ENCODE peak calls at places on chromosomes 2 and 18, in seven cellular contexts. O is heart left ventricle, N is endodermal cell, A is fibroblast of lung, J is cardiac muscle cell, K is WERI-Rb-1, V is uterus. U is an unnamed sample.
A peak's percentile ranks its signal among the peaks of the same experiment; 100 is the strongest.

GRCh38 chr2:190023860-190024259 is 38.7 kb downstream of the MSTN start:
- DNase-seq in V (no peak), A (peak; percentile 31), K (no peak), N (peak; percentile 49), O (no peak), J (peak; percentile 66), U (no peak)

GRCh38 chr2:107588960-107589542 is 237.6 kb upstream of the RGPD4 start:
- DNase-seq in N (no peak), K (no peak), A (peak; percentile 44), V (no peak), O (no peak), J (no peak), U (no peak)

GRCh38 chr2:108315408-108316193 is 26.9 kb downstream of the SULT1C2 start:
- DNase-seq in V (no peak), N (no peak), A (peak; percentile 57), J (peak; percentile 18), O (no peak), K (no peak), U (no peak)

GRCh38 chr18:34297287-34297686 is 72.6 kb upstream of the NOL4 start:
- DNase-seq in N (no peak), A (no peak), O (no peak), V (no peak), J (no peak), K (no peak), U (no peak)

GRCh38 chr2:79984476-79984875 is 320.1 kb downstream of the LRRTM1 start:
- DNase-seq in A (peak; percentile 4), O (no peak), K (no peak), N (no peak), J (no peak), V (no peak), U (no peak)

GRCh38 chr18:58254873-58255511 is 211.0 kb downstream of the NEDD4L start:
- DNase-seq in V (no peak), A (no peak), K (no peak), J (no peak), O (peak; percentile 57), N (peak; percentile 83), U (no peak)

GRCh38 chr18:60053747-60054304 is 154.0 kb downstream of the PMAIP1 start:
- DNase-seq in J (peak; percentile 2), A (peak; percentile 98), V (no peak), O (no peak), N (peak; percentile 68), K (no peak), U (no peak)

GRCh38 chr2:80269806-80270205 is 34.7 kb downstream of the LRRTM1 start:
- DNase-seq in V (no peak), J (no peak), O (no peak), K (no peak), A (no peak), N (no peak), U (no peak)

GRCh38 chr2:111952871-111953497 is 54.6 kb downstream of the MERTK start:
- DNase-seq in O (no peak), V (no peak), A (no peak), J (no peak), K (no peak), N (no peak), U (no peak)

GRCh38 chr18:56388571-56388970 is 249.8 kb downstream of the TXNL1 start:
- DNase-seq in A (peak; percentile 32), V (no peak), N (no peak), J (no peak), K (no peak), O (no peak), U (no peak)

GRCh38 chr2:84925724-84926376 is 20.4 kb downstream of the TMSB10 start:
- DNase-seq in N (peak; percentile 100), K (peak; percentile 97), J (peak; percentile 96), V (peak; percentile 90), A (peak; percentile 83), O (peak; percentile 94), U (peak; percentile 93)

GRCh38 chr2:196086517-196087368 is 18.1 kb upstream of the DNAH7 start:
- DNase-seq in J (no peak), N (no peak), K (no peak), A (no peak), V (no peak), O (no peak), U (no peak)

GRCh38 chr2:159155315-159155714 is 131.2 kb downstream of the WDSUB1 start:
- DNase-seq in J (no peak), N (peak; percentile 85), K (no peak), O (no peak), V (no peak), A (no peak), U (no peak)

GRCh38 chr2:184371641-184372040 is 226.7 kb upstream of the ZNF804A start:
- DNase-seq in J (no peak), O (no peak), A (no peak), K (no peak), N (no peak), V (no peak), U (no peak)

GRCh38 chr2:9107168-9108025 is 99.2 kb upstream of the ASAP2 start:
- DNase-seq in V (no peak), J (no peak), A (no peak), O (no peak), N (no peak), K (no peak), U (no peak)

GRCh38 chr2:190881480-190882326 is 1.1 kb downstream of the GLS start:
- DNase-seq in J (peak; percentile 75), O (peak; percentile 71), N (peak; percentile 80), K (peak; percentile 52), A (peak; percentile 79), V (peak; percentile 57), U (peak; percentile 61)

DNA sequence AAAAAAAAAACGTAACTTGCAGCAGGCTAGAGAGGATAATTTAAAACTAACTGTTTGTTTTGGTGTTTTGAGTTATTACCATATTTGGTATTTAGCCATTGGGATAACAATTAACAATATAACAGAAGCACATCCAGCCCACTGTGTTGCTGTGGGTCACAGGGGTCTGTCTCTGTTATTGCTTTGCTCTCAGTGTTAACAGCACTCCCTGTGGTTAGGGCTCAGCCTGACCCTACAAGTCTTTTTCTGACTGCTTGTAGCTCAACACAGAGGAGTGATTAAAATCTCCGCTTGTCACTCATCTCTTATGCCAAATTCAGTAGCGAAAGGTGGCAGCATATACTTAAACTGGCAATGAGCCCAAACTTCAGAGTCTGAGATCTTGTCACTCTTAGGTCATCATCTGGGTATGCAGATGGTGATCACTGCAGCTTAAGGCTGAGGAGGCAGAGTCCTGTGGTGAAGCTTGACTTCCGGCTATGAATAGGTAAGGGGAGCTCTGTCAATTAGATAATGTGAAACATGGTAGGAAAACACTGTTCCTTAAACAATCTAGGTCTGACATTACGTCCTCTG is 63.4 kb upstream of the CSRNP3 start:
- DNase-seq in A (peak; percentile 42), O (no peak), J (no peak), N (peak; percentile 74), K (peak; percentile 50), V (no peak), U (no peak)
- TF ChIP-seq CTCF in A (no peak), O (no peak), J (no peak), N (no peak), K (no peak), V (no peak), U (no peak)

GRCh38 chr18:76496200-76496890 is 1.3 kb upstream of the ZNF516 start:
- DNase-seq in V (peak; percentile 89), J (peak; percentile 57), K (no peak), A (peak; percentile 80), O (peak; percentile 47), N (peak; percentile 90), U (peak; percentile 85)
- TF ChIP-seq CTCF in V (no peak), J (no peak), K (no peak), A (peak; percentile 4), O (no peak), N (no peak), U (no peak)

DNA sequence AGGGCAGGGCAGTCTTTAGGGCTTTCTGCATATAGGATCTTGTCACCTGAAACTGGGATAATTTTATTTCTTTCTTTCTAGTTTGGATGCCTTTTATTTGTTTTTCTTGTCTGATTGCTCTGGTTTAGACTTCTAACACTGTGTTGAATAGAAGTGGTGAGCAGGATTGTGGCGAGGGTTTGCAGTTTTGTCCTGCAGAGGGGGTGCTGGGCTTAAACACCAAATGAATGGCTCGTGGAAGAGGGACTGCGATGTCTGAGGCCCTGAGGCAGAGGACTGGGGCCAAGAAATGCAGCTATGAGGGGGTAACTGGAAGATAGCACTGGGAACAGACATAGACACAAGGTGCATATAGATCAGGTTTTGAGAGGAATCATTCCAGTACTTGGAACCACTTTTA is 20.4 kb downstream of the UBE2F start:
- DNase-seq in N (no peak), A (no peak), V (no peak), O (no peak), J (no peak), K (no peak), U (no peak)
- TF ChIP-seq CTCF in N (peak; percentile 42), A (no peak), V (no peak), O (no peak), J (no peak), K (no peak), U (no peak)

GRCh38 chr2:23241106-23241505 is 143.9 kb upstream of the KLHL29 start:
- DNase-seq in A (no peak), V (no peak), J (no peak), N (no peak), O (no peak), K (peak; percentile 54), U (no peak)
- TF ChIP-seq CTCF in A (no peak), V (no peak), J (no peak), N (no peak), O (no peak), K (no peak), U (no peak)

U was measured in ovary.